ENCODE peak calls at places on chromosomes 1 and 21, in seven cellular contexts. One of them, this sample, is unnamed. For H3K36me3 and H3K4me1, the result is how much of the 10 kb centered on the place peaks cover.

GRCh38 chr1:66003690-66004089 is 211.0 kb downstream of the PDE4B start:
- DNase-seq in heart left ventricle: no peak
- DNase-seq in CD8-positive, alpha-beta memory T cell: no peak
- DNase-seq in mesendoderm: no peak
- DNase-seq in psoas muscle: no peak
- DNase-seq in uterus: no peak
- DNase-seq in BE2C: no peak
- DNase-seq in this sample: no peak

GRCh38 chr1:30982431-30982830 is 73.9 kb upstream of the SDC3 start:
- DNase-seq in mesendoderm: no peak
- DNase-seq in heart left ventricle: no peak
- DNase-seq in BE2C: no peak
- DNase-seq in CD8-positive, alpha-beta memory T cell: no peak
- DNase-seq in uterus: no peak
- DNase-seq in psoas muscle: no peak
- DNase-seq in this sample: no peak

GRCh38 chr1:99481391-99481996 is 164.4 kb upstream of the PALMD start:
- DNase-seq in heart left ventricle: peak
- DNase-seq in psoas muscle: no peak
- DNase-seq in mesendoderm: peak
- DNase-seq in BE2C: peak
- DNase-seq in CD8-positive, alpha-beta memory T cell: peak
- DNase-seq in uterus: peak
- DNase-seq in this sample: peak

GRCh38 chr1:109718495-109718894 is 6.4 kb downstream of the GSTM5 start:
- DNase-seq in BE2C: no peak
- DNase-seq in uterus: no peak
- DNase-seq in mesendoderm: peak
- DNase-seq in psoas muscle: no peak
- DNase-seq in CD8-positive, alpha-beta memory T cell: no peak
- DNase-seq in heart left ventricle: no peak
- DNase-seq in this sample: no peak

GRCh38 chr1:170840371-170840770 is 95.0 kb upstream of the MROH9 start:
- DNase-seq in heart left ventricle: no peak
- DNase-seq in mesendoderm: no peak
- DNase-seq in CD8-positive, alpha-beta memory T cell: no peak
- DNase-seq in psoas muscle: no peak
- DNase-seq in BE2C: no peak
- DNase-seq in uterus: no peak
- DNase-seq in this sample: no peak

GRCh38 chr1:147852706-147853225 is 49.8 kb upstream of the GJA8 start:
- DNase-seq in uterus: no peak
- DNase-seq in heart left ventricle: no peak
- DNase-seq in psoas muscle: no peak
- DNase-seq in mesendoderm: no peak
- DNase-seq in CD8-positive, alpha-beta memory T cell: no peak
- DNase-seq in BE2C: no peak
- DNase-seq in this sample: no peak

GRCh38 chr1:37764888-37765441 is at the start of gene EPHA10:
- DNase-seq in BE2C: peak
- DNase-seq in uterus: no peak
- DNase-seq in CD8-positive, alpha-beta memory T cell: no peak
- DNase-seq in mesendoderm: peak
- DNase-seq in heart left ventricle: no peak
- DNase-seq in psoas muscle: no peak
- DNase-seq in this sample: no peak

GRCh38 chr1:36342426-36343185 is 19.2 kb upstream of the EVA1B start:
- DNase-seq in CD8-positive, alpha-beta memory T cell: peak
- DNase-seq in BE2C: peak
- DNase-seq in mesendoderm: peak
- DNase-seq in heart left ventricle: peak
- DNase-seq in uterus: peak
- DNase-seq in psoas muscle: peak
- DNase-seq in this sample: no peak

GRCh38 chr1:78884685-78885452 is 121.7 kb downstream of the ADGRL4 start:
- DNase-seq in CD8-positive, alpha-beta memory T cell: no peak
- DNase-seq in BE2C: no peak
- DNase-seq in psoas muscle: no peak
- DNase-seq in mesendoderm: peak
- DNase-seq in uterus: no peak
- DNase-seq in heart left ventricle: no peak
- DNase-seq in this sample: no peak

GRCh38 chr1:88649932-88650331 is 34.1 kb upstream of the PKN2 start:
- DNase-seq in BE2C: no peak
- DNase-seq in mesendoderm: no peak
- DNase-seq in psoas muscle: no peak
- DNase-seq in uterus: no peak
- DNase-seq in CD8-positive, alpha-beta memory T cell: no peak
- DNase-seq in heart left ventricle: no peak
- DNase-seq in this sample: peak

GRCh38 chr21:14616303-14617039 is 70.4 kb upstream of the SAMSN1 start:
- DNase-seq in mesendoderm: peak
- DNase-seq in heart left ventricle: no peak
- DNase-seq in uterus: no peak
- DNase-seq in CD8-positive, alpha-beta memory T cell: no peak
- DNase-seq in psoas muscle: no peak
- DNase-seq in BE2C: no peak
- DNase-seq in this sample: peak

GRCh38 chr1:2311184-2312032 is 79.9 kb downstream of the MORN1 start:
- DNase-seq in heart left ventricle: no peak
- DNase-seq in uterus: peak
- DNase-seq in CD8-positive, alpha-beta memory T cell: peak
- DNase-seq in BE2C: peak
- DNase-seq in psoas muscle: peak
- DNase-seq in mesendoderm: peak
- DNase-seq in this sample: peak

GRCh38 chr1:20167126-20167525 is 18.8 kb upstream of the UBXN10 start:
- DNase-seq in BE2C: no peak
- DNase-seq in uterus: no peak
- DNase-seq in psoas muscle: no peak
- DNase-seq in CD8-positive, alpha-beta memory T cell: no peak
- DNase-seq in heart left ventricle: no peak
- DNase-seq in mesendoderm: no peak
- DNase-seq in this sample: no peak

GRCh38 chr1:8448906-8449661 is 131.2 kb downstream of the SLC45A1 start:
- DNase-seq in mesendoderm: no peak
- DNase-seq in BE2C: no peak
- DNase-seq in heart left ventricle: no peak
- DNase-seq in CD8-positive, alpha-beta memory T cell: no peak
- DNase-seq in psoas muscle: no peak
- DNase-seq in uterus: no peak
- DNase-seq in this sample: no peak

GRCh38 chr1:145961425-145962156 is 2.8 kb downstream of the ANKRD34A start:
- DNase-seq in uterus: peak
- DNase-seq in mesendoderm: peak
- DNase-seq in BE2C: peak
- DNase-seq in psoas muscle: peak
- DNase-seq in CD8-positive, alpha-beta memory T cell: peak
- DNase-seq in heart left ventricle: peak
- DNase-seq in this sample: peak
- H3K4me3 ChIP-seq in uterus: peak
- H3K4me3 ChIP-seq in mesendoderm: peak
- H3K4me3 ChIP-seq in BE2C: peak
- H3K4me3 ChIP-seq in psoas muscle: peak
- H3K4me3 ChIP-seq in CD8-positive, alpha-beta memory T cell: peak
- H3K4me3 ChIP-seq in heart left ventricle: peak
- H3K4me3 ChIP-seq in this sample: peak

DNA sequence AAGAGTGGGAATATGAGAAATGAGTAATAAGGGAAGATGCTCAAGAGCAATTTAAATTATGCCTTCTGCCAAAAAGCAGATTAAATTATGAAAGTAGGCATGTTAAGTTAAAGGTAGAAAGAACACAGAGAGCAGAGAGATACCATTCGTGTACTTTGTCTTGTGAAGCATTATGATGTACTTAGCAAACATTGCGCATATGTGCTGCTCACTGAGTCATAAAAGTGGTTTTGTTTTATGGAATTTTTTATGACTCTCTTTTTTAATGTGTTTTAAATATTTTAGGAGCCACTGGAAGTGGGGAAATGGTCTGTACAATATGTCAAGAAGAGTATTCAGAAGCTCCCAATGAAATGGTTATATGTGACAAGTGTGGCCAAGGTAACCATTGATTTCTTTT is 35.3 kb downstream of the MTF2 start:
- DNase-seq in CD8-positive, alpha-beta memory T cell: no peak
- DNase-seq in BE2C: no peak
- DNase-seq in psoas muscle: no peak
- DNase-seq in uterus: no peak
- DNase-seq in heart left ventricle: no peak
- DNase-seq in mesendoderm: no peak
- DNase-seq in this sample: no peak
- H3K36me3 ChIP-seq in CD8-positive, alpha-beta memory T cell: under half
- H3K36me3 ChIP-seq in BE2C: under half
- H3K36me3 ChIP-seq in psoas muscle: under half
- H3K36me3 ChIP-seq in uterus: under half
- H3K36me3 ChIP-seq in heart left ventricle: under half
- H3K36me3 ChIP-seq in mesendoderm: under half
- H3K36me3 ChIP-seq in this sample: under half

DNA sequence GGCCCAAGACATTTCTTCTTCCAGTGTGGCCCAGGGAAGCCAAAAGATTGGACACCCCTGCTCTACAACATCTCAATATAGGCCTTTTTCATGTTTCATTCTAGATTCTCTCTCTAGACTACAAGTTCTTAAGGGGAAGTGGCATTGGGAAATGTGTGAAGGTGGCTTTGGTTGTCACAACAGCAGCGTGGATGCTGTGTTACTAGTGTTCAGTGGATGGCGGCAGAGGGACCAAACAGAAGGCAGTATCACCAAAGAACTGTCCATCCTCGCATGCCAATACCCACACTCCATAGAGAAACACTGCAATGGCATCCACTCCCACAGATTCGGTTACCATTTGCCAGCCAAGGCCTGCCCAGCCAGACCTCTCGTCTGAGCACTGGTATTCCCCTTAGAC is 24.3 kb upstream of the IFNAR2 start:
- DNase-seq in CD8-positive, alpha-beta memory T cell: peak
- DNase-seq in mesendoderm: no peak
- DNase-seq in uterus: no peak
- DNase-seq in psoas muscle: no peak
- DNase-seq in BE2C: no peak
- DNase-seq in heart left ventricle: no peak
- DNase-seq in this sample: no peak
- H3K4me1 ChIP-seq in CD8-positive, alpha-beta memory T cell: under half
- H3K4me1 ChIP-seq in mesendoderm: under half
- H3K4me1 ChIP-seq in uterus: under half
- H3K4me1 ChIP-seq in psoas muscle: under half
- H3K4me1 ChIP-seq in BE2C: under half
- H3K4me1 ChIP-seq in heart left ventricle: under half
- H3K4me1 ChIP-seq in this sample: under half

GRCh38 chr1:207455183-207455754 is 1.1 kb downstream of the CR2 start:
- DNase-seq in BE2C: no peak
- DNase-seq in CD8-positive, alpha-beta memory T cell: no peak
- DNase-seq in uterus: no peak
- DNase-seq in mesendoderm: no peak
- DNase-seq in psoas muscle: no peak
- DNase-seq in heart left ventricle: no peak
- DNase-seq in this sample: no peak

GRCh38 chr1:207458409-207458808 is 4.3 kb downstream of the CR2 start:
- DNase-seq in heart left ventricle: no peak
- DNase-seq in CD8-positive, alpha-beta memory T cell: no peak
- DNase-seq in uterus: no peak
- DNase-seq in BE2C: no peak
- DNase-seq in psoas muscle: no peak
- DNase-seq in mesendoderm: no peak
- DNase-seq in this sample: no peak

GRCh38 chr1:207459008-207459407 is 4.9 kb downstream of the CR2 start:
- DNase-seq in BE2C: no peak
- DNase-seq in psoas muscle: no peak
- DNase-seq in CD8-positive, alpha-beta memory T cell: peak
- DNase-seq in heart left ventricle: no peak
- DNase-seq in uterus: no peak
- DNase-seq in mesendoderm: no peak
- DNase-seq in this sample: no peak

GRCh38 chr1:207453710-207454045 is 450 bp upstream of the CR2 start:
- DNase-seq in psoas muscle: no peak
- DNase-seq in CD8-positive, alpha-beta memory T cell: no peak
- DNase-seq in BE2C: no peak
- DNase-seq in mesendoderm: no peak
- DNase-seq in heart left ventricle: no peak
- DNase-seq in uterus: no peak
- DNase-seq in this sample: no peak

DNA sequence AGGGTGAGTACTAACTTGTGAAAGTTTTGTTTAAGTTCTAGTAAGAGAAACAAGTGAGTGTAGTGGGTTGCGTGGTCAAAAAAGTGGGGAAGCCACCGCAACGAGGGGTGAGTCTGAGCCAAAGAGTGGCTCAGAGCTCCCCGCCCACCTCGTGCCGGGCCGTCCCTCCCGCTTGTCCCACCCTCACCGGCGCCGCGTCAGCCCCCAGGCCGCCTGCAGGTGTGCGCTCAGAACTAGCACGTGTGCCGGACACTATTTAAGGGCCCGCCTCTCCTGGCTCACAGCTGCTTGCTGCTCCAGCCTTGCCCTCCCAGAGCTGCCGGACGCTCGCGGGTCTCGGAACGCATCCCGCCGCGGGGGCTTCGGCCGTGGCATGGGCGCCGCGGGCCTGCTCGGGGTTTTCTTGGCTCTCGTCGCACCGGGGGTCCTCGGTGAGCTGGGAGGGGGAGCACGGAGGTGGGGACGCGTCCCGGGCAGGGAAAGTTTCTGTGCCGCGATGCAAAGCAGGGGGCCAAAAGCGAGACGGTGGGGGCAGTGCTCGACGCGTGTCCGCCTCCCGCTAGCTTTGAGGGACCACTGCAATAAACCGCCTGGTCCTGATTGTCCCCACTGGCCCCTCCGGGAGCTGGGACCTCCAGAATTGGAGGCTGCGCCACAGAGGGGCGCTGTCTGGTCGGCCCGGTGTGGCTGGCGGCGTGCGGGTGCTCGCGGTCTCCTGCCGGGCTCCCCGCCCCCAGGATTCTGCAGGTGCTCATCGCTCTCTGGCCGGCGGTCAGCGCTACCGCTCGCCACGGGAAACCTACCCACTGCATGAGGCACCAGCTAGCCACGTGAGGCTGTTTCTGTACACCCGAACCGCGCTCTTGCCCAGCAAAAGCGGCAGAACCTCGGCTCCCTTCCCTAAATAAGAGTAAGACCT is at the start of gene CR2:
- DNase-seq in mesendoderm: peak
- DNase-seq in uterus: no peak
- DNase-seq in CD8-positive, alpha-beta memory T cell: peak
- DNase-seq in BE2C: peak
- DNase-seq in psoas muscle: peak
- DNase-seq in heart left ventricle: peak
- DNase-seq in this sample: no peak
- H3K4me3 ChIP-seq in mesendoderm: no peak
- H3K4me3 ChIP-seq in uterus: peak
- H3K4me3 ChIP-seq in CD8-positive, alpha-beta memory T cell: peak
- H3K4me3 ChIP-seq in BE2C: no peak
- H3K4me3 ChIP-seq in psoas muscle: peak
- H3K4me3 ChIP-seq in heart left ventricle: peak
- H3K4me3 ChIP-seq in this sample: no peak

GRCh38 chr1:161855260-161855659 is 89.1 kb downstream of the ATF6 start:
- DNase-seq in heart left ventricle: no peak
- DNase-seq in psoas muscle: no peak
- DNase-seq in uterus: no peak
- DNase-seq in mesendoderm: no peak
- DNase-seq in BE2C: no peak
- DNase-seq in CD8-positive, alpha-beta memory T cell: no peak
- DNase-seq in this sample: no peak
- H3K36me3 ChIP-seq in heart left ventricle: under half
- H3K36me3 ChIP-seq in psoas muscle: under half
- H3K36me3 ChIP-seq in uterus: under half
- H3K36me3 ChIP-seq in mesendoderm: under half
- H3K36me3 ChIP-seq in BE2C: under half
- H3K36me3 ChIP-seq in CD8-positive, alpha-beta memory T cell: under half
- H3K36me3 ChIP-seq in this sample: under half

GRCh38 chr1:54297596-54298283 is 97.8 kb downstream of the MRPL37 start:
- DNase-seq in CD8-positive, alpha-beta memory T cell: no peak
- DNase-seq in mesendoderm: no peak
- DNase-seq in BE2C: peak
- DNase-seq in uterus: no peak
- DNase-seq in heart left ventricle: no peak
- DNase-seq in psoas muscle: no peak
- DNase-seq in this sample: no peak
- H3K4me1 ChIP-seq in CD8-positive, alpha-beta memory T cell: half or more
- H3K4me1 ChIP-seq in mesendoderm: under half
- H3K4me1 ChIP-seq in BE2C: under half
- H3K4me1 ChIP-seq in uterus: under half
- H3K4me1 ChIP-seq in heart left ventricle: half or more
- H3K4me1 ChIP-seq in psoas muscle: half or more
- H3K4me1 ChIP-seq in this sample: under half

This sample was measured in HAP-1.